ENCODE peak calls at places on chromosomes 7 and 10, in six cellular contexts. T, C, E, N, O and Y are unnamed samples. For H3K36me3, the result is how much of the 10 kb centered on the place peaks cover.

GRCh38 chr7:1090236-1090635 is 2.3 kb downstream of the GPER1 start:
- DNase-seq in E (no peak), C (no peak), N (no peak), O (no peak), T (no peak), Y (no peak)

GRCh38 chr7:116232920-116233319 is 22.6 kb downstream of the TES start:
- DNase-seq in E (no peak), N (peak), C (no peak), O (no peak), T (no peak), Y (no peak)

GRCh38 chr7:2106920-2107319 is 125.8 kb downstream of the MAD1L1 start:
- DNase-seq in N (peak), C (peak), E (peak), O (no peak), T (no peak), Y (no peak)

GRCh38 chr7:151425670-151426075 is 14.3 kb downstream of the CRYGN start:
- DNase-seq in O (peak), E (peak), T (no peak), N (peak), C (peak), Y (no peak)

GRCh38 chr10:21403256-21404015 is 122.0 kb downstream of the SKIDA1 start:
- DNase-seq in N (no peak), O (no peak), C (no peak), E (no peak), T (no peak), Y (no peak)

GRCh38 chr7:78924581-78924980 is 528.9 kb downstream of the MAGI2 start:
- DNase-seq in T (peak), E (peak), C (peak), N (peak), O (no peak), Y (no peak)

GRCh38 chr7:47536705-47537611 is 45.0 kb downstream of the TNS3 start:
- DNase-seq in O (peak), N (peak), E (peak), T (peak), C (peak), Y (no peak)

GRCh38 chr10:42428534-42428933 is 209.8 kb downstream of the ZNF33B start:
- DNase-seq in C (no peak), N (peak), E (no peak), O (no peak), T (no peak), Y (no peak)

GRCh38 chr7:31028417-31028988 is 23.6 kb upstream of the ADCYAP1R1 start:
- DNase-seq in C (no peak), O (no peak), T (no peak), N (no peak), E (no peak), Y (no peak)

GRCh38 chr7:73454424-73454823 is 20.8 kb downstream of the FZD9 start:
- DNase-seq in N (no peak), T (no peak), C (no peak), E (no peak), O (no peak), Y (no peak)

GRCh38 chr10:5283305-5284158 is 81.2 kb upstream of the UCN3 start:
- DNase-seq in C (peak), T (peak), O (peak), N (peak), E (peak), Y (no peak)

GRCh38 chr10:133461841-133462240 is 8.1 kb downstream of the SCART1 start:
- DNase-seq in E (no peak), N (no peak), T (no peak), O (no peak), C (no peak), Y (no peak)

GRCh38 chr7:31443457-31443856 is 70.4 kb upstream of the ITPRID1 start:
- DNase-seq in C (peak), N (peak), O (no peak), T (peak), E (peak), Y (peak)

GRCh38 chr7:2613926-2614613 is 17.7 kb upstream of the TTYH3 start:
- DNase-seq in E (no peak), T (peak), N (no peak), C (no peak), O (no peak), Y (no peak)

GRCh38 chr7:135879238-135879637 is 97.9 kb downstream of the MTPN start:
- DNase-seq in E (peak), C (peak), N (peak), T (no peak), O (no peak), Y (no peak)

GRCh38 chr7:107167483-107168232 is 1.1 kb upstream of the HBP1 start:
- DNase-seq in O (no peak), T (peak), C (peak), E (peak), N (peak), Y (peak)

GRCh38 chr10:87608756-87609155 is 50.9 kb upstream of the PAPSS2 start:
- DNase-seq in E (no peak), T (no peak), N (no peak), O (no peak), C (no peak), Y (no peak)

GRCh38 chr10:44828515-44829142 is 82.5 kb upstream of the TMEM72 start:
- DNase-seq in T (no peak), O (no peak), E (no peak), C (no peak), N (no peak), Y (no peak)

GRCh38 chr10:1057106-1057657 is 997 bp downstream of the WDR37 start:
- DNase-seq in C (no peak), T (peak), O (no peak), N (no peak), E (no peak), Y (no peak)

GRCh38 chr10:48444861-48445841 is 138.7 kb downstream of the MAPK8 start:
- DNase-seq in T (peak), E (no peak), N (peak), O (no peak), C (no peak), Y (no peak)

GRCh38 chr7:29224726-29225125 is 30.2 kb downstream of the CHN2 start:
- DNase-seq in C (peak), O (no peak), N (peak), E (no peak), T (no peak), Y (no peak)

GRCh38 chr10:77649333-77650331 is 12.0 kb upstream of the KCNMA1 start:
- DNase-seq in T (no peak), O (no peak), N (no peak), E (no peak), C (no peak), Y (no peak)

GRCh38 chr7:134477954-134478353 is 19.1 kb upstream of the AKR1B1 start:
- DNase-seq in N (no peak), O (no peak), E (no peak), T (no peak), C (peak), Y (no peak)

GRCh38 chr10:108303149-108303548 is 1138.6 kb upstream of the SORCS1 start:
- DNase-seq in N (peak), C (peak), E (no peak), T (no peak), O (no peak), Y (no peak)

GRCh38 chr7:115015619-115016018 is 93.7 kb downstream of the MDFIC start:
- DNase-seq in E (peak), N (no peak), O (no peak), T (no peak), C (peak), Y (no peak)

GRCh38 chr10:124394583-124394982 is 24.1 kb downstream of the OAT start:
- DNase-seq in N (peak), C (no peak), T (no peak), E (no peak), O (no peak), Y (no peak)

GRCh38 chr10:25206693-25207414 is 32.1 kb downstream of the GPR158 start:
- DNase-seq in C (no peak), T (no peak), E (no peak), O (no peak), N (no peak), Y (no peak)

GRCh38 chr7:29449569-29450260 is 113.9 kb upstream of the PRR15 start:
- DNase-seq in O (no peak), E (no peak), C (no peak), N (peak), T (no peak), Y (no peak)

GRCh38 chr7:76400248-76400647 is 9.2 kb downstream of the SSC4D start:
- DNase-seq in E (no peak), T (no peak), O (no peak), C (no peak), N (no peak), Y (no peak)

GRCh38 chr10:91034494-91035157 is 113.7 kb upstream of the ANKRD1 start:
- DNase-seq in O (peak), T (no peak), E (no peak), N (peak), C (peak), Y (peak)

GRCh38 chr10:17472481-17473227 is 18.3 kb upstream of the ST8SIA6 start:
- DNase-seq in N (no peak), C (no peak), E (no peak), O (no peak), T (no peak), Y (no peak)

GRCh38 chr7:75608451-75609122 is 116.5 kb downstream of the SPDYE5 start:
- DNase-seq in N (no peak), E (no peak), T (no peak), O (no peak), C (no peak), Y (no peak)

GRCh38 chr10:13439771-13440708 is 88.8 kb downstream of the BEND7 start:
- DNase-seq in C (no peak), T (peak), N (peak), E (peak), O (peak), Y (no peak)
- H3K4me3 ChIP-seq in C (peak), T (peak), N (peak), E (no peak), O (no peak), Y (peak)

GRCh38 chr7:130157700-130158099 is 47.5 kb downstream of the TMEM209 start:
- DNase-seq in T (no peak), C (no peak), E (no peak), O (no peak), N (no peak), Y (no peak)

GRCh38 chr7:130160455-130160854 is 44.8 kb downstream of the TMEM209 start:
- DNase-seq in T (no peak), O (no peak), E (no peak), N (no peak), C (no peak), Y (no peak)

GRCh38 chr7:130160023-130160422 is 45.2 kb downstream of the TMEM209 start:
- DNase-seq in T (no peak), E (no peak), O (no peak), N (no peak), C (no peak), Y (no peak)

DNA sequence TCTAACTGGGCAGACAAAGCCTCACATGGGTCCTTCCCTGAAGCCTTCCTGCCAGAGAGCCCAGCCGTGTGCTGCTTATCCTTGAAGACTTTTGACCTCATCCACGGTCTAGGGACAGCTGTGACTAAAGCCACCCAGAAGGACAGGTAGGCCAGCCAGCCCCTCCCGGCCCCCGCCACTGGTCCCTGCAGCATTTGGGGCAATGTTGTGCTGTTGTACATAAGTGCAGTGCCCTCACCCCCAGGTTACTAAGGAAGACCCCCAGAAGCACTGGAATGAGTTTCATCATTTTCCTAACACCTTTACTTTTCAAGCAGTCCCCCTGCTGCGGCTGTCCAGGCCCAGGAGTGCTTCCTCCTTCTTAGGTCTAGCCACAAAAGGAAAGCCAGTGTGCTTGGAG is 43.0 kb downstream of the TMEM209 start:
- DNase-seq in E (no peak), C (no peak), N (no peak), O (no peak), T (no peak), Y (no peak)
- H3K36me3 ChIP-seq in E (under half), C (under half), N (under half), O (under half), T (under half), Y (under half)

GRCh38 chr10:97138174-97138573 is 47.6 kb downstream of the SLIT1 start:
- DNase-seq in N (peak), C (no peak), E (no peak), T (no peak), O (no peak), Y (no peak)
- TF ChIP-seq CTCF in N (peak), C (no peak), E (peak), T (no peak), O (no peak), Y (peak)

GRCh38 chr7:144853542-144853941 is 17.7 kb upstream of the TPK1 start:
- DNase-seq in C (no peak), N (no peak), E (no peak), T (no peak), O (no peak), Y (no peak)
- H3K4me3 ChIP-seq in C (no peak), N (no peak), E (no peak), T (no peak), O (no peak), Y (no peak)

GRCh38 chr7:158648168-158648567 is 56.4 kb downstream of the NCAPG2 start:
- DNase-seq in E (no peak), C (no peak), O (no peak), T (no peak), N (no peak), Y (no peak)
- H3K36me3 ChIP-seq in E (under half), C (under half), O (under half), T (under half), N (half or more), Y (under half)